ENCODE peak calls at places on chromosomes 7 and 10, in five cellular contexts. One of them, this sample, is unnamed. For H3K4me1, the result is how much of the 10 kb centered on the place peaks cover.

GRCh38 chr7:68107256-68107655 is 1110.6 kb downstream of the TYW1 start:
- DNase-seq in MM.1S: no peak
- DNase-seq in endodermal cell: no peak
- DNase-seq in K562: no peak
- DNase-seq in fibroblast of lung: peak
- DNase-seq in this sample: no peak

GRCh38 chr10:61896854-61897661 is 4.4 kb upstream of the ARID5B start:
- DNase-seq in fibroblast of lung: peak
- DNase-seq in K562: peak
- DNase-seq in MM.1S: peak
- DNase-seq in endodermal cell: peak
- DNase-seq in this sample: peak

GRCh38 chr10:90856964-90857634 is 740 bp downstream of the HTR7 start:
- DNase-seq in K562: no peak
- DNase-seq in endodermal cell: no peak
- DNase-seq in fibroblast of lung: peak
- DNase-seq in MM.1S: no peak
- DNase-seq in this sample: peak

GRCh38 chr7:129825554-129826267 is 127.0 kb downstream of the UBE2H start:
- DNase-seq in K562: peak
- DNase-seq in MM.1S: peak
- DNase-seq in endodermal cell: peak
- DNase-seq in fibroblast of lung: peak
- DNase-seq in this sample: peak

GRCh38 chr7:26646666-26647065 is 217.7 kb downstream of the SKAP2 start:
- DNase-seq in K562: no peak
- DNase-seq in fibroblast of lung: peak
- DNase-seq in MM.1S: no peak
- DNase-seq in endodermal cell: no peak
- DNase-seq in this sample: no peak

GRCh38 chr10:127408733-127409132 is 140.4 kb upstream of the NPS start:
- DNase-seq in K562: no peak
- DNase-seq in MM.1S: no peak
- DNase-seq in fibroblast of lung: no peak
- DNase-seq in endodermal cell: no peak
- DNase-seq in this sample: no peak

GRCh38 chr10:103667390-103667789 is 173.9 kb downstream of the NEURL1 start:
- DNase-seq in K562: peak
- DNase-seq in fibroblast of lung: peak
- DNase-seq in endodermal cell: peak
- DNase-seq in MM.1S: no peak
- DNase-seq in this sample: no peak

GRCh38 chr10:124239666-124240065 is 146.3 kb upstream of the CHST15 start:
- DNase-seq in endodermal cell: no peak
- DNase-seq in K562: no peak
- DNase-seq in MM.1S: no peak
- DNase-seq in fibroblast of lung: no peak
- DNase-seq in this sample: peak

GRCh38 chr10:45514283-45515270 is 140.6 kb downstream of the ALOX5 start:
- DNase-seq in K562: no peak
- DNase-seq in endodermal cell: no peak
- DNase-seq in fibroblast of lung: peak
- DNase-seq in MM.1S: no peak
- DNase-seq in this sample: no peak

GRCh38 chr10:75660833-75661232 is 229.4 kb downstream of the LRMDA start:
- DNase-seq in MM.1S: no peak
- DNase-seq in fibroblast of lung: peak
- DNase-seq in K562: no peak
- DNase-seq in endodermal cell: no peak
- DNase-seq in this sample: peak

GRCh38 chr10:36324831-36325230 is 682.7 kb upstream of the FZD8 start:
- DNase-seq in endodermal cell: no peak
- DNase-seq in MM.1S: no peak
- DNase-seq in K562: no peak
- DNase-seq in fibroblast of lung: no peak
- DNase-seq in this sample: no peak

GRCh38 chr7:51528172-51528571 is 211.6 kb upstream of the COBL start:
- DNase-seq in K562: no peak
- DNase-seq in endodermal cell: no peak
- DNase-seq in fibroblast of lung: no peak
- DNase-seq in MM.1S: no peak
- DNase-seq in this sample: no peak

GRCh38 chr10:77467422-77467963 is 170.1 kb downstream of the KCNMA1 start:
- DNase-seq in fibroblast of lung: no peak
- DNase-seq in endodermal cell: no peak
- DNase-seq in K562: no peak
- DNase-seq in MM.1S: no peak
- DNase-seq in this sample: no peak

GRCh38 chr10:35458500-35459448 is 122.5 kb downstream of the CCNY start:
- DNase-seq in K562: no peak
- DNase-seq in endodermal cell: no peak
- DNase-seq in fibroblast of lung: no peak
- DNase-seq in MM.1S: no peak
- DNase-seq in this sample: no peak

GRCh38 chr7:50331564-50332208 is 27.2 kb downstream of the IKZF1 start:
- DNase-seq in endodermal cell: no peak
- DNase-seq in K562: no peak
- DNase-seq in fibroblast of lung: no peak
- DNase-seq in MM.1S: peak
- DNase-seq in this sample: no peak

GRCh38 chr10:111872591-111872990 is 311.0 kb downstream of the GPAM start:
- DNase-seq in endodermal cell: no peak
- DNase-seq in K562: no peak
- DNase-seq in MM.1S: peak
- DNase-seq in fibroblast of lung: no peak
- DNase-seq in this sample: no peak

GRCh38 chr7:73828107-73828803 is 2.5 kb upstream of the CLDN4 start:
- DNase-seq in K562: peak
- DNase-seq in fibroblast of lung: peak
- DNase-seq in endodermal cell: no peak
- DNase-seq in MM.1S: no peak
- DNase-seq in this sample: no peak

GRCh38 chr7:155584261-155584660 is 37.9 kb upstream of the CNPY1 start:
- DNase-seq in fibroblast of lung: no peak
- DNase-seq in endodermal cell: peak
- DNase-seq in K562: no peak
- DNase-seq in MM.1S: no peak
- DNase-seq in this sample: peak

GRCh38 chr10:12847361-12847975 is 154.0 kb downstream of the CCDC3 start:
- DNase-seq in MM.1S: no peak
- DNase-seq in fibroblast of lung: no peak
- DNase-seq in endodermal cell: peak
- DNase-seq in K562: peak
- DNase-seq in this sample: no peak

GRCh38 chr7:143172354-143172753 is 10.9 kb upstream of the TAS2R39 start:
- DNase-seq in MM.1S: peak
- DNase-seq in fibroblast of lung: no peak
- DNase-seq in K562: no peak
- DNase-seq in endodermal cell: no peak
- DNase-seq in this sample: peak

GRCh38 chr7:123612024-123612423 is 10.4 kb downstream of the ASB15 start:
- DNase-seq in MM.1S: no peak
- DNase-seq in endodermal cell: no peak
- DNase-seq in K562: no peak
- DNase-seq in fibroblast of lung: no peak
- DNase-seq in this sample: no peak

GRCh38 chr7:50957427-50957826 is 174.7 kb upstream of the GRB10 start:
- DNase-seq in MM.1S: no peak
- DNase-seq in K562: no peak
- DNase-seq in fibroblast of lung: no peak
- DNase-seq in endodermal cell: peak
- DNase-seq in this sample: no peak

GRCh38 chr7:88344956-88345832 is 38.5 kb upstream of the STEAP4 start:
- DNase-seq in endodermal cell: peak
- DNase-seq in MM.1S: no peak
- DNase-seq in K562: peak
- DNase-seq in fibroblast of lung: peak
- DNase-seq in this sample: no peak

GRCh38 chr10:12971001-12971788 is 30.3 kb downstream of the CCDC3 start:
- DNase-seq in K562: no peak
- DNase-seq in fibroblast of lung: no peak
- DNase-seq in MM.1S: no peak
- DNase-seq in endodermal cell: no peak
- DNase-seq in this sample: no peak

GRCh38 chr7:150988230-150989226 is 2.3 kb upstream of the NOS3 start:
- DNase-seq in MM.1S: peak
- DNase-seq in endodermal cell: peak
- DNase-seq in K562: peak
- DNase-seq in fibroblast of lung: no peak
- DNase-seq in this sample: peak

GRCh38 chr7:17408245-17408903 is 109.9 kb downstream of the AHR start:
- DNase-seq in MM.1S: no peak
- DNase-seq in fibroblast of lung: peak
- DNase-seq in K562: no peak
- DNase-seq in endodermal cell: no peak
- DNase-seq in this sample: peak

GRCh38 chr10:103888113-103888841 is 29.7 kb downstream of the STN1 start:
- DNase-seq in fibroblast of lung: peak
- DNase-seq in MM.1S: peak
- DNase-seq in endodermal cell: no peak
- DNase-seq in K562: peak
- DNase-seq in this sample: peak

GRCh38 chr7:152144557-152145245 is 119.2 kb downstream of the GALNT11 start:
- DNase-seq in MM.1S: no peak
- DNase-seq in fibroblast of lung: no peak
- DNase-seq in endodermal cell: no peak
- DNase-seq in K562: no peak
- DNase-seq in this sample: no peak

GRCh38 chr7:25669300-25669781 is 441.1 kb upstream of the NPVF start:
- DNase-seq in endodermal cell: no peak
- DNase-seq in fibroblast of lung: no peak
- DNase-seq in MM.1S: no peak
- DNase-seq in K562: no peak
- DNase-seq in this sample: no peak

GRCh38 chr10:97578171-97578844 is 5.7 kb downstream of the ANKRD2 start:
- DNase-seq in endodermal cell: no peak
- DNase-seq in MM.1S: no peak
- DNase-seq in K562: no peak
- DNase-seq in fibroblast of lung: no peak
- DNase-seq in this sample: no peak

GRCh38 chr10:126094537-126094936 is 198.2 kb downstream of the FANK1 start:
- DNase-seq in K562: no peak
- DNase-seq in MM.1S: no peak
- DNase-seq in fibroblast of lung: peak
- DNase-seq in endodermal cell: no peak
- DNase-seq in this sample: no peak

GRCh38 chr10:73723516-73723915 is 20.7 kb upstream of the SEC24C start:
- DNase-seq in fibroblast of lung: no peak
- DNase-seq in MM.1S: no peak
- DNase-seq in K562: no peak
- DNase-seq in endodermal cell: no peak
- DNase-seq in this sample: no peak

GRCh38 chr10:4532976-4533375 is 293.0 kb upstream of the AKR1E2 start:
- DNase-seq in MM.1S: no peak
- DNase-seq in fibroblast of lung: no peak
- DNase-seq in endodermal cell: no peak
- DNase-seq in K562: no peak
- DNase-seq in this sample: no peak
- H3K9ac ChIP-seq in MM.1S: no peak
- H3K9ac ChIP-seq in fibroblast of lung: no peak
- H3K9ac ChIP-seq in endodermal cell: no peak
- H3K9ac ChIP-seq in K562: no peak
- H3K9ac ChIP-seq in this sample: no peak

DNA sequence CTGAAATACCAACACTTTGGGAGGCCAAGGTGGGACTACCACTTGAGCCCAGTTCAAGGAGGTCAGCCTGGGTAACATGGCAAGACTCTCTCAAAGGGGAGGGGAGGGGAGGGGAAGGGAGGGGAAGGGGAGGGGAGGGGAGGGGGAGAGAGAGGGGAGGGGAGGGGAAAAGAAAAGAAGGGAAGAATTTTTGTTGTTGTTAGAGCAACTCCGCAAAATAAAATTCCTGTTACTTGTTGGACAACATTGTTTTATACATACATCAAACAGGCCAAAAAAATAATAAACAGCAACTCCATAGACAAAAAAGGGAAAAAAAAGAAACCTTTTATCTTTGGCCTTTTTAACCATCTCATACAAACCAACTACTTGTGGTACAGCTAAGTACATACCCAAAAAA is 57.3 kb upstream of the TRIM24 start:
- DNase-seq in MM.1S: no peak
- DNase-seq in fibroblast of lung: no peak
- DNase-seq in K562: no peak
- DNase-seq in endodermal cell: no peak
- DNase-seq in this sample: no peak
- H3K4me1 ChIP-seq in MM.1S: under half
- H3K4me1 ChIP-seq in fibroblast of lung: under half
- H3K4me1 ChIP-seq in K562: under half
- H3K4me1 ChIP-seq in endodermal cell: under half
- H3K4me1 ChIP-seq in this sample: under half

GRCh38 chr7:29189743-29190201 is 4.8 kb upstream of the CHN2 start:
- DNase-seq in K562: peak
- DNase-seq in endodermal cell: peak
- DNase-seq in MM.1S: peak
- DNase-seq in fibroblast of lung: peak
- DNase-seq in this sample: peak
- H3K27ac ChIP-seq in K562: no peak
- H3K27ac ChIP-seq in endodermal cell: no peak
- H3K27ac ChIP-seq in MM.1S: no peak
- H3K27ac ChIP-seq in fibroblast of lung: no peak
- H3K27ac ChIP-seq in this sample: no peak

DNA sequence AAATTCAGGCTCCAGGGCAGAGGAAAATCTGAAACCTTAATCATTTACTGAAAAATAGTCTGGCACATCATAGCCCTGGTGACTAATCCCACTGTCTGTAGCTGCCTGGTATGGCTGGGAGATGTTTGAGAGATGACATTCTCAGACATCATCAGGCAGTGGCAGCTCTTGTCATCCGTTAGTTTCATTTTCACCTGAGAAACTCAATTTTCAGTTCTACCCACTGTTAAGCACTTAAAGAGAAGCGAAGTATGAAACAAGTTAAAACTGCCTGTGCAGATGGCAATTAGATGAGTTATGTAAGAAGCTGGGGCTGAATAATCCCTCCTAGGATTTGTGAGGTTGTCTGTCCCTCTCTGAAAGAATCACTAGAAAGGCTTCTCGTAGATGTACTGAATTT is 150.2 kb downstream of the NSUN6 start:
- DNase-seq in endodermal cell: no peak
- DNase-seq in fibroblast of lung: peak
- DNase-seq in MM.1S: peak
- DNase-seq in K562: no peak
- DNase-seq in this sample: no peak
- H3K9ac ChIP-seq in endodermal cell: no peak
- H3K9ac ChIP-seq in fibroblast of lung: no peak
- H3K9ac ChIP-seq in MM.1S: peak
- H3K9ac ChIP-seq in K562: no peak
- H3K9ac ChIP-seq in this sample: no peak

This sample was measured in kidney.